ENCODE peak calls at places on chromosomes 12 and 14, in four cellular contexts. Y is tibial nerve, I is nephron progenitor cell, G is foreskin fibroblast. F is an unnamed sample.

GRCh38 chr12:58026421-58026820 is 85.1 kb downstream of the ATP23 start:
- DNase-seq in Y (no peak), I (no peak), G (no peak), F (no peak)

GRCh38 chr12:103841690-103842584 is 903 bp upstream of the NT5DC3 start:
- DNase-seq in Y (no peak), I (peak), G (peak), F (peak)

GRCh38 chr14:59463773-59464650 is 1.2 kb downstream of the GPR135 start:
- DNase-seq in Y (no peak), I (peak), G (peak), F (no peak)

GRCh38 chr14:104202259-104203070 is 64.1 kb downstream of the KIF26A start:
- DNase-seq in Y (no peak), I (peak), G (no peak), F (no peak)

GRCh38 chr12:10618338-10618987 is 5.1 kb upstream of the MAGOHB start:
- DNase-seq in Y (no peak), I (no peak), G (peak), F (peak)

GRCh38 chr12:32901553-32901952 is 5.0 kb upstream of the PKP2 start:
- DNase-seq in Y (no peak), I (no peak), G (no peak), F (no peak)

GRCh38 chr14:105563347-105563737 is 37.0 kb downstream of the TMEM121 start:
- DNase-seq in Y (no peak), I (no peak), G (no peak), F (no peak)

GRCh38 chr12:27237790-27238771 is 6.0 kb upstream of the STK38L start:
- DNase-seq in Y (no peak), I (no peak), G (peak), F (no peak)

GRCh38 chr12:43835264-43835655 is 621 bp upstream of the TMEM117 start:
- DNase-seq in Y (no peak), I (no peak), G (no peak), F (no peak)

GRCh38 chr14:71338153-71338552 is 430.9 kb downstream of the PCNX1 start:
- DNase-seq in Y (no peak), I (no peak), G (no peak), F (no peak)

GRCh38 chr12:23380419-23381100 is 568.9 kb downstream of the SOX5 start:
- DNase-seq in Y (no peak), I (no peak), G (no peak), F (no peak)

GRCh38 chr14:53902307-53902706 is 54.3 kb downstream of the BMP4 start:
- DNase-seq in Y (no peak), I (no peak), G (peak), F (no peak)

GRCh38 chr12:58285551-58285950 is 344.2 kb downstream of the ATP23 start:
- DNase-seq in Y (no peak), I (peak), G (no peak), F (no peak)

GRCh38 chr14:96576359-96576758 is 74.2 kb downstream of the PAPOLA start:
- DNase-seq in Y (no peak), I (no peak), G (no peak), F (no peak)

GRCh38 chr14:75289840-75290388 is 11.3 kb downstream of the FOS start:
- DNase-seq in Y (no peak), I (no peak), G (no peak), F (no peak)

GRCh38 chr14:76395161-76395560 is 19.2 kb downstream of the ESRRB start:
- DNase-seq in Y (no peak), I (no peak), G (no peak), F (no peak)

GRCh38 chr14:77005559-77005958 is 22.9 kb downstream of the IRF2BPL start:
- DNase-seq in Y (no peak), I (no peak), G (no peak), F (no peak)

F was measured in HCT116.